ENCODE peak calls at places on chromosomes 2 and 18, in five cellular contexts. F is spleen, R is uterus, K is body of pancreas, D is Peyer's patch. E is an unnamed sample.

GRCh38 chr2:168166902-168167510 is 80.4 kb downstream of the STK39 start:
- DNase-seq in R (no peak), K (no peak), D (no peak), F (no peak), E (no peak)

GRCh38 chr2:158686166-158686792 is 108.8 kb upstream of the DAPL1 start:
- DNase-seq in R (no peak), K (no peak), F (no peak), D (no peak), E (no peak)

GRCh38 chr2:104033399-104033798 is 820.5 kb upstream of the POU3F3 start:
- DNase-seq in R (no peak), F (no peak), D (no peak), K (no peak), E (no peak)

GRCh38 chr2:168461178-168461941 is 5.3 kb downstream of the CERS6 start:
- DNase-seq in R (no peak), K (no peak), F (no peak), D (no peak), E (no peak)

GRCh38 chr2:64202206-64202864 is 58.1 kb upstream of the PELI1 start:
- DNase-seq in K (no peak), D (no peak), R (no peak), F (no peak), E (no peak)

GRCh38 chr2:217040099-217040498 is 180.2 kb upstream of the TNP1 start:
- DNase-seq in D (no peak), R (no peak), F (no peak), K (no peak), E (no peak)

GRCh38 chr2:29916571-29916970 is 4.8 kb downstream of the ALK start:
- DNase-seq in F (no peak), D (no peak), R (no peak), K (no peak), E (no peak)

GRCh38 chr2:239640210-239640609 is 239.4 kb upstream of the HDAC4 start:
- DNase-seq in R (no peak), D (no peak), F (no peak), K (no peak), E (no peak)

GRCh38 chr2:226048625-226049024 is 649.1 kb downstream of the NYAP2 start:
- DNase-seq in K (no peak), F (no peak), D (no peak), R (no peak), E (no peak)

GRCh38 chr2:31233216-31233615 is 736 bp upstream of the EHD3 start:
- DNase-seq in F (no peak), R (no peak), D (no peak), K (no peak), E (no peak)

GRCh38 chr18:79490593-79491551 is 95.1 kb downstream of the NFATC1 start:
- DNase-seq in D (peak), K (no peak), R (no peak), F (peak), E (no peak)

GRCh38 chr2:9844036-9844483 is 786 bp downstream of the TAF1B start:
- DNase-seq in D (no peak), R (no peak), F (no peak), K (no peak), E (no peak)

GRCh38 chr2:217142649-217143266 is 282.9 kb upstream of the TNP1 start:
- DNase-seq in D (no peak), R (no peak), F (no peak), K (peak), E (peak)

GRCh38 chr2:138496096-138496651 is 5.4 kb upstream of the SPOPL start:
- DNase-seq in K (no peak), R (no peak), F (no peak), D (no peak), E (no peak)

GRCh38 chr2:120509213-120509815 is 163.4 kb downstream of the INHBB start:
- DNase-seq in D (no peak), R (no peak), F (peak), K (no peak), E (no peak)

GRCh38 chr2:227473019-227473461 is 1.1 kb downstream of the AGFG1 start:
- DNase-seq in R (no peak), D (no peak), K (no peak), F (no peak), E (no peak)

GRCh38 chr2:19802088-19802806 is 99.5 kb downstream of the TTC32 start:
- DNase-seq in R (no peak), K (peak), D (no peak), F (no peak), E (no peak)

GRCh38 chr18:9648431-9649163 is 34.2 kb upstream of the PPP4R1 start:
- DNase-seq in K (no peak), F (no peak), R (no peak), D (no peak), E (no peak)

GRCh38 chr18:24924066-24924716 is 427.8 kb downstream of the ZNF521 start:
- DNase-seq in K (no peak), F (no peak), R (no peak), D (no peak), E (no peak)

GRCh38 chr2:122179492-122180070 is 424.1 kb downstream of the TSN start:
- DNase-seq in D (no peak), K (no peak), F (no peak), R (no peak), E (no peak)

GRCh38 chr2:158458617-158458920 is 1.8 kb downstream of the PKP4 start:
- DNase-seq in K (no peak), F (no peak), R (no peak), D (no peak), E (no peak)

GRCh38 chr2:160612266-160612864 is 118.8 kb upstream of the RBMS1 start:
- DNase-seq in K (no peak), R (no peak), F (no peak), D (no peak), E (no peak)

GRCh38 chr2:234463626-234464290 is 33.1 kb downstream of the ARL4C start:
- DNase-seq in F (no peak), R (no peak), K (no peak), D (no peak), E (peak)

GRCh38 chr2:178292586-178292985 is 98.3 kb downstream of the OSBPL6 start:
- DNase-seq in D (no peak), R (no peak), F (no peak), K (no peak), E (no peak)

GRCh38 chr2:109563294-109563693 is 50.5 kb downstream of the SEPTIN10 start:
- DNase-seq in D (no peak), F (no peak), K (no peak), R (no peak), E (no peak)

GRCh38 chr2:97728091-97728596 is 14.8 kb downstream of the ZAP70 start:
- DNase-seq in D (peak), K (no peak), R (no peak), F (peak), E (no peak)

GRCh38 chr2:56749152-56749752 is 565.5 kb downstream of the CCDC85A start:
- DNase-seq in F (no peak), K (no peak), R (no peak), D (no peak), E (no peak)

GRCh38 chr2:148048475-148049221 is 27.8 kb downstream of the MBD5 start:
- DNase-seq in F (no peak), R (no peak), K (no peak), D (no peak), E (no peak)

GRCh38 chr2:231673348-231673770 is 35.0 kb upstream of the PTMA start:
- DNase-seq in K (no peak), D (peak), F (no peak), R (peak), E (peak)

GRCh38 chr18:62418258-62418657 is 93.1 kb downstream of the TNFRSF11A start:
- DNase-seq in R (no peak), F (no peak), K (no peak), D (no peak), E (no peak)

GRCh38 chr18:22913861-22914260 is 19.3 kb upstream of the RBBP8 start:
- DNase-seq in K (peak), R (no peak), D (no peak), F (no peak), E (peak)

GRCh38 chr18:58947136-58947732 is 82.6 kb downstream of the ZNF532 start:
- DNase-seq in D (no peak), R (no peak), K (no peak), F (no peak), E (no peak)

GRCh38 chr2:130824492-130825061 is 12.1 kb upstream of the ARHGEF4 start:
- DNase-seq in K (no peak), D (peak), F (no peak), R (no peak), E (no peak)

GRCh38 chr2:178298785-178299212 is 104.5 kb downstream of the OSBPL6 start:
- DNase-seq in D (no peak), K (no peak), R (no peak), F (no peak), E (no peak)

GRCh38 chr2:74080346-74080745 is 67.4 kb downstream of the BOLA3 start:
- DNase-seq in R (no peak), K (no peak), D (no peak), F (no peak), E (no peak)

GRCh38 chr2:88824951-88825350 is 133.5 kb downstream of the RPIA start:
- DNase-seq in F (no peak), R (no peak), D (no peak), K (no peak), E (no peak)

GRCh38 chr2:43225788-43226557 is 433 bp downstream of the ZFP36L2 start:
- DNase-seq in R (peak), D (peak), F (peak), K (peak), E (no peak)

GRCh38 chr2:196718796-196719564 is 79.5 kb downstream of the CCDC150 start:
- DNase-seq in R (no peak), F (no peak), D (peak), K (peak), E (no peak)

DNA sequence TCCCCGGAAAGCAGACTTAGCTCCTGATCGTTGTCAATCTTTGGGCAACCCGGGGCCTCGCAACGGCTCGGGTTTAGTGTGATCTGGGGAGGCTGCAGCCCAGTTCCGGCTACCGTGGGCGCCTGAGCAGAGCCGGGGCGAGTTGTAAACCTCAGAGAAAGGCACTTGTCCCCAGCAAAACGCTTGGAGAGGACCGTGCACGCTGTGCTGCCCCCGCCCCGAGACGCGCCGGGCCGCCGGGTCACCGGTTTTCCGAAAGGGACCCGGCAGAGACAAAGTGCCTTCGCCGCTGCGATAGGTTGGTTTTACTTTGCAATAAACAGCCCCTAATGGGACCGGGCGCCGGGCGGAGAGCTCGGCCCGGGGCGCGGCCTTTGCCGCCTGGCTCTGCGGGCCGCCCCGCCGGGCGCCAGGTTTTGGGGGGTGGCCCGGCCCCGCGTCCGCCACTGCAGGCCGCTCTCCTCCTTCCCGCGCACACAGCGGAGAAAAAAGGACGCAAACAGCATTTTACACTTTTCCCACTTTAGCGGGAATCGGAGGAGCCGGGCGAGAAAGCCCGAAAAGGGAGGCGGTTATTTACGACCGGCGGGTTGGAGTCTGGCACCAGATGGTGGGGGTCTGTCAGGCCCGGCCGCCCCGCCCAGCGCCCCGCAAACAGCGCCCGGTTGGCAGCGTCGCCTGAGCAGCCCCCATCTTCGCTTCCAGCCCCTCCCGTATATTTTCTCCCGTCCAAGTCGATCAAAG is 136.0 kb downstream of the INSIG2 start:
- DNase-seq in R (no peak), K (no peak), D (peak), F (peak), E (peak)
- TF ChIP-seq POLR2A in R (no peak), K (no peak), D (no peak), F (no peak), E (no peak)

GRCh38 chr2:150485871-150486538 is 1.5 kb downstream of the RND3 start:
- DNase-seq in D (peak), K (peak), R (peak), F (peak), E (peak)
- H3K4me3 ChIP-seq in D (peak), K (peak), R (peak), F (peak), E (peak)

GRCh38 chr2:150473767-150474166 is 13.7 kb downstream of the RND3 start:
- DNase-seq in R (no peak), D (no peak), K (no peak), F (no peak), E (no peak)
- TF ChIP-seq POLR2A in R (no peak), D (no peak), K (no peak), F (no peak), E (no peak)

DNA sequence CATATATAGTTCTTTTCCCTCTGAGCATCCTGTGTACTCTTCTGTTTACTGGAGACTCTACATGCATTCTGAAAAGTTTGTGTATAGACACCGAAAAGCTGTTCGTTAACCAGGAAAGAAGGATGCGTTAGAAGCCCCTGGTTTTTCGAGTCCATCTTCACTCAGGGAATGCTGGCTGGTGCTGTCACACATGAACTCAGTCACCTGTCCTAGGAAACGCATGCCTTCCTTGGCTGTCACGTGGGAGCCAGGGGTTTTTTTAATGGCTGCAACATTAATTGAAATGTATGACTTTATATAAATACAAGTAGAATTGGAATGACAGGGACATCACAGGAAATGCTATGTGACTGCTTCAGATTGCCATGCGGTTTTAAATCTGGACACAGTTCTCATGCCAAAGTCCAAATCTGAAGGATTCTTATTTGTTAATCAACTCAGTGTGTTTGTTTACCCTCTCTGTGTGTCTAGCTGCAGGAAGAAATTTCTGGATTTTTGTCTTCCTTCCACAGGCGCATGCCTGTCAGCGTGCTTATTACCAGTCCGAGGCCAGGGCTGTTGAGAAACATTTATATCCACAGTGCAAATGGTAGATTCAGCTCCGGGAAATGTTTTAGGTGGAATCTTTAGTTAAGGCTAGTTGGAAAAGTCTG is 2.6 kb downstream of the RAMP1 start:
- DNase-seq in K (no peak), R (peak), D (no peak), F (no peak), E (no peak)
- H3K4me3 ChIP-seq in K (no peak), R (no peak), D (no peak), F (no peak), E (no peak)

DNA sequence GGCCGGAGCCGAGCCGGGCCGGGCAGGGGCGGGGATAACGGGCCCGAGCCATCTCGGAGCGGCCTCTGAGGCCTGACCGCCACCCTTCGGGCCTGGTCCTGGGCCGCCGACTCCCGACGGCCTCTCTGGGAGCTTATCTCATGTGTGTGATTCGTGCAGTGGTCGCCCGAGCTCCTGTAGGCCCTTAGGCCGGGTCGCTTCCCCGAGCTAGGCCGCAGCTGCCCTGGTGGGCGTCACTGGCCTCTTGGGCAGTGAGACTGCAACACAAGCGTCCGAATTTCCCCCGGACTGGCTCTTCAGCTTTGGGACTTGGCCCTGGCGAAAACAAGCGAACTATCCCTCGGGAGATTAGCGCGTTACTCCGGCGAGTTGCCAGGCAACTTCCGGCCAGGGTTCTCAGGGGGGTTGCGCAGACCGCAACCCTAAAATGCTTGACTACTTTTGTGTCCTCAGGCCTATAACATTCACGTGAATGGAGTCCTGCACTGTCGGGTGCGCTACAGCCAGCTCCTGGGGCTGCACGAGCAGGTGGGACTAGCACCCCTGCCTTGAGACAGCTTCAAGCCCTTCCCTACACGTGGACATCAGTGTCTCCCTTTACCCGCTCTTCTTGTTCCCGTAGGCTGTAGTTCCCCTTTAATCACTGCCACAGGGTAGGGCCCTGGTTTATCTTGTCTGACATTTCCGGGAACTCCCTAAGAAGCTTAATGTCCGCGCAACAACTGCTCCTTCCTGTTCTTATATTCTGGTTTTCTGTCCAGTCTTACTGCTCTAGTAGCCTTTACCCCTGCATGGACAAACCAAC is 602 bp downstream of the SNX17 start:
- DNase-seq in K (no peak), F (no peak), R (no peak), D (peak), E (peak)
- TF ChIP-seq POLR2A in K (no peak), F (no peak), R (no peak), D (peak), E (peak)

GRCh38 chr2:47172156-47172921 is 17.2 kb upstream of the STPG4 start:
- DNase-seq in D (no peak), R (no peak), K (no peak), F (no peak), E (no peak)

GRCh38 chr2:47169784-47170183 is 14.7 kb upstream of the STPG4 start:
- DNase-seq in K (no peak), F (no peak), D (no peak), R (no peak), E (no peak)

GRCh38 chr2:47173986-47174730 is 19.1 kb upstream of the STPG4 start:
- DNase-seq in R (no peak), D (no peak), K (no peak), F (no peak), E (no peak)

GRCh38 chr2:47174731-47175361 is 19.7 kb upstream of the STPG4 start:
- DNase-seq in F (no peak), D (no peak), R (peak), K (peak), E (peak)

GRCh38 chr2:47172922-47173695 is 18.0 kb upstream of the STPG4 start:
- DNase-seq in D (no peak), K (no peak), F (no peak), R (no peak), E (no peak)
- H3K4me3 ChIP-seq in D (no peak), K (no peak), F (peak), R (no peak), E (peak)